ENCODE peak calls at places on chromosomes 1 and 21, in seven cellular contexts. One of them, this sample, is unnamed. For H3K4me1, the result is how much of the 10 kb centered on the place peaks cover.

GRCh38 chr1:12032141-12032710 is 12.9 kb downstream of the MIIP start:
- DNase-seq in esophagus squamous epithelium: no peak
- DNase-seq in heart left ventricle: no peak
- DNase-seq in K562: no peak
- DNase-seq in IMR-90: no peak
- DNase-seq in H1: no peak
- DNase-seq in stomach: no peak
- DNase-seq in this sample: no peak

GRCh38 chr1:61389926-61390845 is 307.8 kb downstream of the NFIA start:
- DNase-seq in esophagus squamous epithelium: no peak
- DNase-seq in heart left ventricle: no peak
- DNase-seq in K562: no peak
- DNase-seq in IMR-90: no peak
- DNase-seq in H1: no peak
- DNase-seq in stomach: no peak
- DNase-seq in this sample: no peak

GRCh38 chr1:37423810-37424209 is 50.6 kb upstream of the ZC3H12A start:
- DNase-seq in esophagus squamous epithelium: no peak
- DNase-seq in heart left ventricle: no peak
- DNase-seq in K562: peak
- DNase-seq in IMR-90: no peak
- DNase-seq in H1: no peak
- DNase-seq in stomach: no peak
- DNase-seq in this sample: no peak

GRCh38 chr1:202160377-202160940 is at the start of gene PTPN7:
- DNase-seq in esophagus squamous epithelium: no peak
- DNase-seq in heart left ventricle: no peak
- DNase-seq in K562: peak
- DNase-seq in IMR-90: no peak
- DNase-seq in H1: no peak
- DNase-seq in stomach: peak
- DNase-seq in this sample: no peak

GRCh38 chr1:39779821-39780220 is 8.7 kb upstream of the OXCT2 start:
- DNase-seq in esophagus squamous epithelium: no peak
- DNase-seq in heart left ventricle: no peak
- DNase-seq in K562: no peak
- DNase-seq in IMR-90: no peak
- DNase-seq in H1: no peak
- DNase-seq in stomach: no peak
- DNase-seq in this sample: no peak

GRCh38 chr21:29650561-29651022 is 289.2 kb downstream of the GRIK1 start:
- DNase-seq in esophagus squamous epithelium: no peak
- DNase-seq in heart left ventricle: no peak
- DNase-seq in K562: no peak
- DNase-seq in IMR-90: no peak
- DNase-seq in H1: no peak
- DNase-seq in stomach: no peak
- DNase-seq in this sample: no peak

GRCh38 chr1:172456344-172456769 is 12.5 kb upstream of the PIGC start:
- DNase-seq in esophagus squamous epithelium: no peak
- DNase-seq in heart left ventricle: no peak
- DNase-seq in K562: no peak
- DNase-seq in IMR-90: no peak
- DNase-seq in H1: no peak
- DNase-seq in stomach: no peak
- DNase-seq in this sample: no peak

GRCh38 chr1:85894651-85895050 is 186.4 kb upstream of the ZNHIT6 start:
- DNase-seq in esophagus squamous epithelium: no peak
- DNase-seq in heart left ventricle: peak
- DNase-seq in K562: no peak
- DNase-seq in IMR-90: peak
- DNase-seq in H1: no peak
- DNase-seq in stomach: no peak
- DNase-seq in this sample: peak

GRCh38 chr21:26473471-26473870 is 99.6 kb downstream of the CYYR1 start:
- DNase-seq in esophagus squamous epithelium: no peak
- DNase-seq in heart left ventricle: no peak
- DNase-seq in K562: no peak
- DNase-seq in IMR-90: no peak
- DNase-seq in H1: no peak
- DNase-seq in stomach: no peak
- DNase-seq in this sample: no peak

GRCh38 chr1:71660417-71660816 is 579.6 kb upstream of the ZRANB2 start:
- DNase-seq in esophagus squamous epithelium: no peak
- DNase-seq in heart left ventricle: no peak
- DNase-seq in K562: no peak
- DNase-seq in IMR-90: peak
- DNase-seq in H1: no peak
- DNase-seq in stomach: no peak
- DNase-seq in this sample: no peak

GRCh38 chr1:110673197-110673701 is 1.5 kb downstream of the KCNA3 start:
- DNase-seq in esophagus squamous epithelium: no peak
- DNase-seq in heart left ventricle: peak
- DNase-seq in K562: no peak
- DNase-seq in IMR-90: no peak
- DNase-seq in H1: no peak
- DNase-seq in stomach: no peak
- DNase-seq in this sample: no peak

GRCh38 chr1:156376146-156376545 is 7.1 kb downstream of the RHBG start:
- DNase-seq in esophagus squamous epithelium: no peak
- DNase-seq in heart left ventricle: no peak
- DNase-seq in K562: no peak
- DNase-seq in IMR-90: peak
- DNase-seq in H1: no peak
- DNase-seq in stomach: no peak
- DNase-seq in this sample: no peak

GRCh38 chr1:17274186-17275170 is 25.6 kb downstream of the PADI3 start:
- DNase-seq in esophagus squamous epithelium: no peak
- DNase-seq in heart left ventricle: no peak
- DNase-seq in K562: peak
- DNase-seq in IMR-90: peak
- DNase-seq in H1: peak
- DNase-seq in stomach: peak
- DNase-seq in this sample: peak

GRCh38 chr1:24898152-24898908 is 31.7 kb downstream of the RUNX3 start:
- DNase-seq in esophagus squamous epithelium: no peak
- DNase-seq in heart left ventricle: no peak
- DNase-seq in K562: peak
- DNase-seq in IMR-90: peak
- DNase-seq in H1: peak
- DNase-seq in stomach: peak
- DNase-seq in this sample: peak

GRCh38 chr21:38139380-38140168 is 117.2 kb upstream of the KCNJ15 start:
- DNase-seq in esophagus squamous epithelium: no peak
- DNase-seq in heart left ventricle: no peak
- DNase-seq in K562: no peak
- DNase-seq in IMR-90: peak
- DNase-seq in H1: no peak
- DNase-seq in stomach: no peak
- DNase-seq in this sample: no peak

GRCh38 chr1:70072239-70072751 is 133.1 kb downstream of the LRRC40 start:
- DNase-seq in esophagus squamous epithelium: no peak
- DNase-seq in heart left ventricle: no peak
- DNase-seq in K562: no peak
- DNase-seq in IMR-90: peak
- DNase-seq in H1: no peak
- DNase-seq in stomach: no peak
- DNase-seq in this sample: no peak

GRCh38 chr1:44021581-44022321 is 9.5 kb downstream of the SLC6A9 start:
- DNase-seq in esophagus squamous epithelium: no peak
- DNase-seq in heart left ventricle: peak
- DNase-seq in K562: no peak
- DNase-seq in IMR-90: no peak
- DNase-seq in H1: no peak
- DNase-seq in stomach: no peak
- DNase-seq in this sample: no peak

GRCh38 chr1:147641695-147642592 is 28.4 kb downstream of the ACP6 start:
- DNase-seq in esophagus squamous epithelium: no peak
- DNase-seq in heart left ventricle: peak
- DNase-seq in K562: peak
- DNase-seq in IMR-90: peak
- DNase-seq in H1: no peak
- DNase-seq in stomach: peak
- DNase-seq in this sample: peak

GRCh38 chr1:41343790-41344679 is 17.2 kb upstream of the FOXO6 start:
- DNase-seq in esophagus squamous epithelium: no peak
- DNase-seq in heart left ventricle: no peak
- DNase-seq in K562: no peak
- DNase-seq in IMR-90: no peak
- DNase-seq in H1: no peak
- DNase-seq in stomach: no peak
- DNase-seq in this sample: no peak

GRCh38 chr1:236795757-236796719 is 946 bp downstream of the MTR start:
- DNase-seq in esophagus squamous epithelium: no peak
- DNase-seq in heart left ventricle: no peak
- DNase-seq in K562: no peak
- DNase-seq in IMR-90: peak
- DNase-seq in H1: no peak
- DNase-seq in stomach: no peak
- DNase-seq in this sample: no peak

DNA sequence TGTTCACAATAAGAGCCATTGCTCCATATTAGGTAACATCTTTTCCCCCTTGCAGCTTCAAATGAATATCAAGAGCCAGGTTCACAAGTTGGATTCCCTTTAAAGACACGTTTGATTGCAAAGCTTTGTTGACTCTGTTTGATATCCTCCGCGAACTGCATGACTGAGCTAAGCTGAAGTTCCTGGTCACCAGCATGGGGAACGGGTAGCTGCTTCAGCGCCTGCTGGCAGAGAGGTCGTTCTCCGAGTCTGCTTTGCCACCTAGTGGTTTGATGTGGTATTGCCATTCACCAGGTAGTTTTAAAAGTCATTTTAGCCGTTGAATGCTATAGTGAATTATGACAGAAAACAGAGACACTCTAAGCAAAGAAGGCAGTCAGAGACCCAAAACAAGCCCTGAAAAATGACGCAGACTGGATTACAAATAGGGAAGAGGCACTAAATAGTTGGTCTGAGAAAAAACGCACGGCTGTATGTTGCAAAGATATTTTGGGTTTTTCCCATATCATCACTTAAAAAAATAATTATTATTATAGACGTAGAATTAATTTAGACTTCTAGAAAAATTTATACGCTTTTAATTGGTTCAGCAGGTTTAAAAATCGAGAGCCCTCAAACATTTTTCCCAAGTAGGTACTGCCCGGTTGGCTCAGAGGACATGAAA is 193.5 kb upstream of the FMN2 start:
- DNase-seq in esophagus squamous epithelium: no peak
- DNase-seq in heart left ventricle: peak
- DNase-seq in K562: peak
- DNase-seq in IMR-90: peak
- DNase-seq in H1: peak
- DNase-seq in stomach: peak
- DNase-seq in this sample: peak
- H3K4me3 ChIP-seq in esophagus squamous epithelium: peak
- H3K4me3 ChIP-seq in heart left ventricle: peak
- H3K4me3 ChIP-seq in K562: no peak
- H3K4me3 ChIP-seq in IMR-90: no peak
- H3K4me3 ChIP-seq in H1: no peak
- H3K4me3 ChIP-seq in stomach: no peak
- H3K4me3 ChIP-seq in this sample: no peak

DNA sequence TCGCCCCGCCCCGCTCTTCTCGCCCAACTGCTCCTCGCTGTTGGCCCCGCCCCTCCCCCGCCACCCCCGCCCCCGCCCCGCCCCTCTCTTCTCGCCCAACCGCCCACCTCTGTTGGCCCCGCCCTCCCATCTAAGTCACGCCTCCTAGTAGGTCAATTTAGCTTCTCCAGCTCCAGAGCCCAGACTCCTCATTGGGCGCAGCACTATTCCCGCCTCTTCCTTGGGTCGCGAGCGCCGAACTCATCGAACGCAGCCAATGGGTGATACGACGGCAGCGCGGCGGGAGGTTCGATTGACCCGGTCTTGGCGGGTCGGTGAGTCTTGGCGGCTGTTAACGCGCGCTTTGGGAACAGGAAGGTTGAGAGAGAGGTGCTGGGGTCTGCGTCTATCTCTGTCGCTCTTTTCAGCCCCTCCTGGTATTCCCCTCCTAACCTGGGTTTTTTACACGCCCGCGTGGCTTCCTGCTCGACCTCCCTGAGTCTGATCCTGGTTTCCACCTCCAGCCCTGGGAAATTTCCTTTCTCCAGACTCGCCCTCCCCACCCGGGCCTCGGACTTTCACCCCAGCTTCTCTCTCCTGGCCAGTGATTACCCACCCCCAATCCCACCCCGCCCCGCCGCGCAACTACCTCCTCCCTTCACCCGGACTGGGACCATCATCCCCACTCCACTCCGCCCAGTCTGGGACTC is at the start of gene RAD54L:
- DNase-seq in esophagus squamous epithelium: peak
- DNase-seq in heart left ventricle: peak
- DNase-seq in K562: peak
- DNase-seq in IMR-90: peak
- DNase-seq in H1: peak
- DNase-seq in stomach: peak
- DNase-seq in this sample: peak
- TF ChIP-seq POLR2A in esophagus squamous epithelium: no peak
- TF ChIP-seq POLR2A in heart left ventricle: no peak
- TF ChIP-seq POLR2A in K562: peak
- TF ChIP-seq POLR2A in IMR-90: peak
- TF ChIP-seq POLR2A in H1: peak
- TF ChIP-seq POLR2A in stomach: no peak
- TF ChIP-seq POLR2A in this sample: no peak

GRCh38 chr1:225921734-225922709 is 2.0 kb downstream of the PYCR2 start:
- DNase-seq in esophagus squamous epithelium: no peak
- DNase-seq in heart left ventricle: no peak
- DNase-seq in K562: no peak
- DNase-seq in IMR-90: no peak
- DNase-seq in H1: no peak
- DNase-seq in stomach: no peak
- DNase-seq in this sample: no peak
- H3K4me1 ChIP-seq in esophagus squamous epithelium: under half
- H3K4me1 ChIP-seq in heart left ventricle: under half
- H3K4me1 ChIP-seq in K562: half or more
- H3K4me1 ChIP-seq in IMR-90: under half
- H3K4me1 ChIP-seq in H1: under half
- H3K4me1 ChIP-seq in stomach: half or more
- H3K4me1 ChIP-seq in this sample: under half

GRCh38 chr1:204249736-204250427 is 36.1 kb upstream of the GOLT1A start:
- DNase-seq in esophagus squamous epithelium: no peak
- DNase-seq in heart left ventricle: no peak
- DNase-seq in K562: no peak
- DNase-seq in IMR-90: no peak
- DNase-seq in H1: no peak
- DNase-seq in stomach: no peak
- DNase-seq in this sample: no peak

GRCh38 chr1:204251286-204251685 is 37.5 kb upstream of the GOLT1A start:
- DNase-seq in esophagus squamous epithelium: no peak
- DNase-seq in heart left ventricle: no peak
- DNase-seq in K562: no peak
- DNase-seq in IMR-90: no peak
- DNase-seq in H1: no peak
- DNase-seq in stomach: no peak
- DNase-seq in this sample: no peak

GRCh38 chr1:204254031-204254661 is 40.4 kb upstream of the GOLT1A start:
- DNase-seq in esophagus squamous epithelium: no peak
- DNase-seq in heart left ventricle: peak
- DNase-seq in K562: no peak
- DNase-seq in IMR-90: peak
- DNase-seq in H1: no peak
- DNase-seq in stomach: peak
- DNase-seq in this sample: peak

GRCh38 chr1:204250428-204251030 is 36.7 kb upstream of the GOLT1A start:
- DNase-seq in esophagus squamous epithelium: no peak
- DNase-seq in heart left ventricle: no peak
- DNase-seq in K562: no peak
- DNase-seq in IMR-90: peak
- DNase-seq in H1: no peak
- DNase-seq in stomach: no peak
- DNase-seq in this sample: no peak

GRCh38 chr1:204251926-204252689 is 38.3 kb upstream of the GOLT1A start:
- DNase-seq in esophagus squamous epithelium: no peak
- DNase-seq in heart left ventricle: no peak
- DNase-seq in K562: no peak
- DNase-seq in IMR-90: no peak
- DNase-seq in H1: no peak
- DNase-seq in stomach: no peak
- DNase-seq in this sample: no peak
- H3K4me3 ChIP-seq in esophagus squamous epithelium: no peak
- H3K4me3 ChIP-seq in heart left ventricle: no peak
- H3K4me3 ChIP-seq in K562: no peak
- H3K4me3 ChIP-seq in IMR-90: no peak
- H3K4me3 ChIP-seq in H1: no peak
- H3K4me3 ChIP-seq in stomach: no peak
- H3K4me3 ChIP-seq in this sample: no peak

This sample was measured in thyroid gland.